ENCODE peak calls at places on chromosomes 3 and 15, in four cellular contexts. Z, H, X and R are unnamed samples.

GRCh38 chr3:28347374-28348285 is 891 bp upstream of the ZCWPW2 start:
- DNase-seq in X (no peak), H (peak), Z (no peak), R (peak)

GRCh38 chr3:68088216-68088615 is 433.8 kb upstream of the SUCLG2 start:
- DNase-seq in X (no peak), H (no peak), Z (peak), R (no peak)

GRCh38 chr3:150495149-150495548 is 51.1 kb downstream of the SERP1 start:
- DNase-seq in X (no peak), Z (no peak), H (peak), R (no peak)

GRCh38 chr3:24137958-24138875 is 193.1 kb downstream of the NR1D2 start:
- DNase-seq in X (no peak), H (no peak), Z (no peak), R (no peak)

GRCh38 chr3:40099875-40100274 is 209.6 kb upstream of the EIF1B start:
- DNase-seq in Z (no peak), H (no peak), X (no peak), R (no peak)

GRCh38 chr3:43707998-43708397 is 17.3 kb downstream of the ABHD5 start:
- DNase-seq in H (peak), Z (no peak), X (no peak), R (peak)

GRCh38 chr3:108180214-108180613 is 42.0 kb downstream of the IFT57 start:
- DNase-seq in X (no peak), Z (no peak), H (peak), R (peak)

GRCh38 chr3:53416530-53416929 is 69.2 kb upstream of the DCP1A start:
- DNase-seq in H (no peak), X (no peak), Z (no peak), R (no peak)

GRCh38 chr15:77075528-77075927 is 4.6 kb upstream of the TSPAN3 start:
- DNase-seq in X (no peak), H (peak), Z (no peak), R (no peak)

GRCh38 chr3:72756900-72757299 is 91.3 kb downstream of the SHQ1 start:
- DNase-seq in Z (peak), H (no peak), X (no peak), R (no peak)

GRCh38 chr3:25831578-25831977 is 41.7 kb downstream of the OXSM start:
- DNase-seq in X (no peak), H (peak), Z (no peak), R (peak)

GRCh38 chr3:127115691-127116351 is 77.1 kb upstream of the PRR23E start:
- DNase-seq in Z (no peak), X (no peak), H (no peak), R (no peak)

GRCh38 chr15:81280696-81281095 is 43.2 kb downstream of the STARD5 start:
- DNase-seq in Z (no peak), H (no peak), X (no peak), R (peak)

GRCh38 chr3:138329127-138329983 is at the start of gene NME9:
- DNase-seq in X (peak), H (peak), Z (peak), R (peak)

GRCh38 chr3:107428051-107428858 is 51.0 kb downstream of the CCDC54 start:
- DNase-seq in X (no peak), Z (no peak), H (no peak), R (no peak)

GRCh38 chr3:184691397-184692131 is 20.3 kb downstream of the MAGEF1 start:
- DNase-seq in Z (no peak), H (peak), X (no peak), R (no peak)

GRCh38 chr15:36484038-36484778 is 95.2 kb upstream of the CDIN1 start:
- DNase-seq in X (no peak), Z (no peak), H (no peak), R (no peak)